ENCODE peak calls at places on chromosomes 4 and X, in nine cellular contexts. One of them, this sample, is unnamed.

GRCh38 chr4:41632481-41633073 is 94.6 kb downstream of the LIMCH1 start:
- DNase-seq in left ventricle myocardium superior: peak
- DNase-seq in naive B cell: no peak
- DNase-seq in mucosa of gallbladder: no peak
- DNase-seq in mesothelial cell of epicardium: no peak
- DNase-seq in adipocyte: no peak
- DNase-seq in HepG2: no peak
- DNase-seq in amniotic stem cell: no peak
- DNase-seq in IMR-90: no peak
- DNase-seq in this sample: no peak

GRCh38 chr4:76950846-76951321 is 1.3 kb downstream of the SEPTIN11 start:
- DNase-seq in mesothelial cell of epicardium: no peak
- DNase-seq in amniotic stem cell: no peak
- DNase-seq in naive B cell: peak
- DNase-seq in mucosa of gallbladder: no peak
- DNase-seq in HepG2: no peak
- DNase-seq in IMR-90: peak
- DNase-seq in left ventricle myocardium superior: peak
- DNase-seq in adipocyte: no peak
- DNase-seq in this sample: no peak

GRCh38 chr4:128521634-128522253 is 234.1 kb upstream of the PGRMC2 start:
- DNase-seq in amniotic stem cell: no peak
- DNase-seq in HepG2: peak
- DNase-seq in left ventricle myocardium superior: no peak
- DNase-seq in IMR-90: peak
- DNase-seq in adipocyte: no peak
- DNase-seq in naive B cell: no peak
- DNase-seq in mucosa of gallbladder: peak
- DNase-seq in mesothelial cell of epicardium: no peak
- DNase-seq in this sample: no peak

GRCh38 chr4:24690436-24690835 is 104.9 kb upstream of the SOD3 start:
- DNase-seq in amniotic stem cell: no peak
- DNase-seq in IMR-90: peak
- DNase-seq in naive B cell: no peak
- DNase-seq in HepG2: no peak
- DNase-seq in mesothelial cell of epicardium: no peak
- DNase-seq in left ventricle myocardium superior: no peak
- DNase-seq in mucosa of gallbladder: no peak
- DNase-seq in adipocyte: peak
- DNase-seq in this sample: no peak

GRCh38 chr4:121900132-121900983 is 30.1 kb upstream of the BBS7 start:
- DNase-seq in amniotic stem cell: peak
- DNase-seq in left ventricle myocardium superior: no peak
- DNase-seq in mucosa of gallbladder: peak
- DNase-seq in mesothelial cell of epicardium: peak
- DNase-seq in naive B cell: peak
- DNase-seq in IMR-90: peak
- DNase-seq in adipocyte: peak
- DNase-seq in HepG2: peak
- DNase-seq in this sample: no peak

GRCh38 chrX:115533485-115533884 is 27.5 kb upstream of the PLS3 start:
- DNase-seq in adipocyte: peak
- DNase-seq in amniotic stem cell: no peak
- DNase-seq in HepG2: no peak
- DNase-seq in mesothelial cell of epicardium: no peak
- DNase-seq in IMR-90: peak
- DNase-seq in left ventricle myocardium superior: no peak
- DNase-seq in mucosa of gallbladder: no peak
- DNase-seq in naive B cell: no peak
- DNase-seq in this sample: no peak

GRCh38 chrX:47179221-47179927 is 14.3 kb upstream of the UBA1 start:
- DNase-seq in left ventricle myocardium superior: peak
- DNase-seq in mesothelial cell of epicardium: no peak
- DNase-seq in mucosa of gallbladder: no peak
- DNase-seq in HepG2: no peak
- DNase-seq in naive B cell: no peak
- DNase-seq in amniotic stem cell: no peak
- DNase-seq in IMR-90: no peak
- DNase-seq in adipocyte: no peak
- DNase-seq in this sample: peak

GRCh38 chr4:121738780-121739547 is 26.0 kb downstream of the SMIM43 start:
- DNase-seq in amniotic stem cell: no peak
- DNase-seq in mesothelial cell of epicardium: no peak
- DNase-seq in naive B cell: no peak
- DNase-seq in IMR-90: peak
- DNase-seq in mucosa of gallbladder: peak
- DNase-seq in left ventricle myocardium superior: no peak
- DNase-seq in HepG2: no peak
- DNase-seq in adipocyte: no peak
- DNase-seq in this sample: no peak

GRCh38 chrX:129983575-129984131 is 1.2 kb downstream of the BCORL1 start:
- DNase-seq in mucosa of gallbladder: no peak
- DNase-seq in adipocyte: peak
- DNase-seq in mesothelial cell of epicardium: no peak
- DNase-seq in IMR-90: no peak
- DNase-seq in naive B cell: peak
- DNase-seq in HepG2: no peak
- DNase-seq in amniotic stem cell: no peak
- DNase-seq in left ventricle myocardium superior: peak
- DNase-seq in this sample: no peak

GRCh38 chr4:7658297-7659204 is 223.8 kb upstream of the PSAPL1 start:
- DNase-seq in IMR-90: peak
- DNase-seq in naive B cell: no peak
- DNase-seq in mucosa of gallbladder: no peak
- DNase-seq in left ventricle myocardium superior: peak
- DNase-seq in adipocyte: peak
- DNase-seq in mesothelial cell of epicardium: no peak
- DNase-seq in HepG2: peak
- DNase-seq in amniotic stem cell: no peak
- DNase-seq in this sample: no peak

GRCh38 chrX:17802756-17803155 is 58.3 kb downstream of the RAI2 start:
- DNase-seq in mucosa of gallbladder: no peak
- DNase-seq in left ventricle myocardium superior: no peak
- DNase-seq in naive B cell: no peak
- DNase-seq in HepG2: no peak
- DNase-seq in adipocyte: no peak
- DNase-seq in amniotic stem cell: no peak
- DNase-seq in IMR-90: no peak
- DNase-seq in mesothelial cell of epicardium: no peak
- DNase-seq in this sample: no peak

GRCh38 chr4:136505020-136505419 is 1027.3 kb downstream of the PCDH18 start:
- DNase-seq in IMR-90: no peak
- DNase-seq in naive B cell: no peak
- DNase-seq in adipocyte: no peak
- DNase-seq in HepG2: no peak
- DNase-seq in amniotic stem cell: no peak
- DNase-seq in mucosa of gallbladder: no peak
- DNase-seq in mesothelial cell of epicardium: no peak
- DNase-seq in left ventricle myocardium superior: no peak
- DNase-seq in this sample: no peak

GRCh38 chr4:122412547-122412946 is 33.7 kb downstream of the ADAD1 start:
- DNase-seq in IMR-90: peak
- DNase-seq in mucosa of gallbladder: no peak
- DNase-seq in left ventricle myocardium superior: no peak
- DNase-seq in HepG2: no peak
- DNase-seq in adipocyte: no peak
- DNase-seq in mesothelial cell of epicardium: no peak
- DNase-seq in amniotic stem cell: no peak
- DNase-seq in naive B cell: no peak
- DNase-seq in this sample: no peak

GRCh38 chr4:159429693-159430035 is 326.8 kb downstream of the RAPGEF2 start:
- DNase-seq in left ventricle myocardium superior: no peak
- DNase-seq in mesothelial cell of epicardium: no peak
- DNase-seq in mucosa of gallbladder: no peak
- DNase-seq in adipocyte: no peak
- DNase-seq in naive B cell: no peak
- DNase-seq in amniotic stem cell: no peak
- DNase-seq in HepG2: no peak
- DNase-seq in IMR-90: no peak
- DNase-seq in this sample: no peak

GRCh38 chr4:185167205-185167604 is 24.1 kb downstream of the SLC25A4 start:
- DNase-seq in mucosa of gallbladder: no peak
- DNase-seq in adipocyte: no peak
- DNase-seq in IMR-90: no peak
- DNase-seq in HepG2: no peak
- DNase-seq in mesothelial cell of epicardium: no peak
- DNase-seq in left ventricle myocardium superior: no peak
- DNase-seq in naive B cell: no peak
- DNase-seq in amniotic stem cell: no peak
- DNase-seq in this sample: no peak

GRCh38 chr4:187633245-187633644 is 362.3 kb upstream of the ZFP42 start:
- DNase-seq in left ventricle myocardium superior: no peak
- DNase-seq in mucosa of gallbladder: no peak
- DNase-seq in mesothelial cell of epicardium: no peak
- DNase-seq in IMR-90: no peak
- DNase-seq in amniotic stem cell: no peak
- DNase-seq in naive B cell: no peak
- DNase-seq in HepG2: no peak
- DNase-seq in adipocyte: no peak
- DNase-seq in this sample: no peak

GRCh38 chr4:137370206-137370633 is 162.1 kb downstream of the PCDH18 start:
- DNase-seq in left ventricle myocardium superior: no peak
- DNase-seq in amniotic stem cell: no peak
- DNase-seq in mucosa of gallbladder: no peak
- DNase-seq in adipocyte: peak
- DNase-seq in HepG2: no peak
- DNase-seq in mesothelial cell of epicardium: no peak
- DNase-seq in naive B cell: no peak
- DNase-seq in IMR-90: peak
- DNase-seq in this sample: no peak

GRCh38 chrX:113973706-113974105 is 610.2 kb upstream of the HTR2C start:
- DNase-seq in left ventricle myocardium superior: no peak
- DNase-seq in IMR-90: no peak
- DNase-seq in mesothelial cell of epicardium: no peak
- DNase-seq in naive B cell: no peak
- DNase-seq in HepG2: no peak
- DNase-seq in amniotic stem cell: no peak
- DNase-seq in adipocyte: no peak
- DNase-seq in mucosa of gallbladder: no peak
- DNase-seq in this sample: no peak

GRCh38 chr4:22720091-22720490 is 27.4 kb downstream of the GBA3 start:
- DNase-seq in amniotic stem cell: no peak
- DNase-seq in IMR-90: peak
- DNase-seq in left ventricle myocardium superior: no peak
- DNase-seq in adipocyte: peak
- DNase-seq in naive B cell: no peak
- DNase-seq in mesothelial cell of epicardium: no peak
- DNase-seq in mucosa of gallbladder: no peak
- DNase-seq in HepG2: no peak
- DNase-seq in this sample: no peak

GRCh38 chr4:17092990-17093880 is 194.8 kb upstream of the LDB2 start:
- DNase-seq in HepG2: no peak
- DNase-seq in mucosa of gallbladder: no peak
- DNase-seq in adipocyte: no peak
- DNase-seq in left ventricle myocardium superior: no peak
- DNase-seq in IMR-90: no peak
- DNase-seq in naive B cell: no peak
- DNase-seq in mesothelial cell of epicardium: no peak
- DNase-seq in amniotic stem cell: no peak
- DNase-seq in this sample: no peak

GRCh38 chr4:8855781-8856245 is 15.8 kb downstream of the HMX1 start:
- DNase-seq in IMR-90: no peak
- DNase-seq in naive B cell: no peak
- DNase-seq in adipocyte: no peak
- DNase-seq in left ventricle myocardium superior: no peak
- DNase-seq in mucosa of gallbladder: no peak
- DNase-seq in amniotic stem cell: no peak
- DNase-seq in HepG2: no peak
- DNase-seq in mesothelial cell of epicardium: no peak
- DNase-seq in this sample: no peak

GRCh38 chrX:105314468-105314867 is 94.0 kb upstream of the TEX13A start:
- DNase-seq in naive B cell: no peak
- DNase-seq in amniotic stem cell: no peak
- DNase-seq in mucosa of gallbladder: no peak
- DNase-seq in adipocyte: peak
- DNase-seq in mesothelial cell of epicardium: no peak
- DNase-seq in left ventricle myocardium superior: no peak
- DNase-seq in IMR-90: peak
- DNase-seq in HepG2: no peak
- DNase-seq in this sample: no peak

GRCh38 chr4:17511950-17512795 is at the start of gene QDPR:
- DNase-seq in amniotic stem cell: peak
- DNase-seq in left ventricle myocardium superior: peak
- DNase-seq in adipocyte: peak
- DNase-seq in mesothelial cell of epicardium: peak
- DNase-seq in naive B cell: peak
- DNase-seq in mucosa of gallbladder: peak
- DNase-seq in IMR-90: peak
- DNase-seq in HepG2: peak
- DNase-seq in this sample: peak

GRCh38 chrX:126237524-126237923 is 71.4 kb upstream of the DCAF12L2 start:
- DNase-seq in naive B cell: no peak
- DNase-seq in mucosa of gallbladder: no peak
- DNase-seq in left ventricle myocardium superior: no peak
- DNase-seq in adipocyte: no peak
- DNase-seq in HepG2: no peak
- DNase-seq in mesothelial cell of epicardium: no peak
- DNase-seq in amniotic stem cell: no peak
- DNase-seq in IMR-90: no peak
- DNase-seq in this sample: no peak

GRCh38 chrX:74781507-74782034 is 143.7 kb downstream of the NEXMIF start:
- DNase-seq in HepG2: no peak
- DNase-seq in naive B cell: no peak
- DNase-seq in left ventricle myocardium superior: no peak
- DNase-seq in amniotic stem cell: no peak
- DNase-seq in IMR-90: no peak
- DNase-seq in mesothelial cell of epicardium: no peak
- DNase-seq in adipocyte: no peak
- DNase-seq in mucosa of gallbladder: no peak
- DNase-seq in this sample: no peak

GRCh38 chr4:8843597-8843996 is 28.0 kb downstream of the HMX1 start:
- DNase-seq in mucosa of gallbladder: no peak
- DNase-seq in left ventricle myocardium superior: no peak
- DNase-seq in adipocyte: no peak
- DNase-seq in amniotic stem cell: no peak
- DNase-seq in naive B cell: no peak
- DNase-seq in mesothelial cell of epicardium: no peak
- DNase-seq in IMR-90: no peak
- DNase-seq in HepG2: no peak
- DNase-seq in this sample: no peak

GRCh38 chrX:130196453-130196852 is 24.7 kb downstream of the RAB33A start:
- DNase-seq in left ventricle myocardium superior: no peak
- DNase-seq in amniotic stem cell: no peak
- DNase-seq in IMR-90: no peak
- DNase-seq in mesothelial cell of epicardium: no peak
- DNase-seq in HepG2: no peak
- DNase-seq in adipocyte: no peak
- DNase-seq in mucosa of gallbladder: no peak
- DNase-seq in naive B cell: no peak
- DNase-seq in this sample: no peak

GRCh38 chr4:107951551-107951950 is 20.2 kb downstream of the CYP2U1 start:
- DNase-seq in mucosa of gallbladder: no peak
- DNase-seq in HepG2: no peak
- DNase-seq in amniotic stem cell: peak
- DNase-seq in naive B cell: no peak
- DNase-seq in mesothelial cell of epicardium: no peak
- DNase-seq in left ventricle myocardium superior: no peak
- DNase-seq in adipocyte: peak
- DNase-seq in IMR-90: peak
- DNase-seq in this sample: no peak

GRCh38 chr4:25914670-25915358 is 794 bp downstream of the SMIM20 start:
- DNase-seq in left ventricle myocardium superior: no peak
- DNase-seq in IMR-90: no peak
- DNase-seq in mesothelial cell of epicardium: no peak
- DNase-seq in amniotic stem cell: no peak
- DNase-seq in naive B cell: no peak
- DNase-seq in adipocyte: no peak
- DNase-seq in HepG2: no peak
- DNase-seq in mucosa of gallbladder: no peak
- DNase-seq in this sample: no peak

GRCh38 chrX:153357877-153358276 is 23.9 kb downstream of the ZNF275 start:
- DNase-seq in naive B cell: no peak
- DNase-seq in amniotic stem cell: no peak
- DNase-seq in IMR-90: no peak
- DNase-seq in left ventricle myocardium superior: no peak
- DNase-seq in mesothelial cell of epicardium: no peak
- DNase-seq in adipocyte: no peak
- DNase-seq in mucosa of gallbladder: no peak
- DNase-seq in HepG2: no peak
- DNase-seq in this sample: no peak

GRCh38 chrX:45811307-45811706 is 610.6 kb upstream of the DIPK2B start:
- DNase-seq in amniotic stem cell: no peak
- DNase-seq in naive B cell: no peak
- DNase-seq in mesothelial cell of epicardium: no peak
- DNase-seq in adipocyte: no peak
- DNase-seq in left ventricle myocardium superior: no peak
- DNase-seq in mucosa of gallbladder: no peak
- DNase-seq in HepG2: no peak
- DNase-seq in IMR-90: no peak
- DNase-seq in this sample: no peak